ENCODE peak calls at places on chromosome 6, in four cellular contexts. D is AG04449, M is AG09309, G is GM23338. W is an unnamed sample.

GRCh38 chr6:79430913-79431312 is 106.3 kb downstream of the LCA5 start:
- DNase-seq in D (no peak), M (no peak), G (peak; percentile 50), W (no peak)

GRCh38 chr6:45813943-45814342 is 201.7 kb downstream of the CLIC5 start:
- DNase-seq in D (no peak), M (no peak), G (no peak), W (no peak)

GRCh38 chr6:299050-299980 is 7.0 kb downstream of the DUSP22 start:
- DNase-seq in D (no peak), M (no peak), G (no peak), W (no peak)

GRCh38 chr6:100343678-100344077 is 121.0 kb downstream of the SIM1 start:
- DNase-seq in D (no peak), M (no peak), G (no peak), W (no peak)

GRCh38 chr6:21258665-21259064 is 334.9 kb upstream of the SOX4 start:
- DNase-seq in D (no peak), M (no peak), G (peak; percentile 18), W (no peak)

GRCh38 chr6:106724848-106725247 is 95.5 kb downstream of the QRSL1 start:
- DNase-seq in D (no peak), M (no peak), G (no peak), W (no peak)

GRCh38 chr6:17165383-17165782 is 63.5 kb downstream of the STMND1 start:
- DNase-seq in D (peak; percentile 69), M (peak; percentile 60), G (no peak), W (no peak)

GRCh38 chr6:97059473-97059872 is 134.9 kb downstream of the KLHL32 start:
- DNase-seq in D (no peak), M (peak; percentile 14), G (peak; percentile 55), W (peak; percentile 51)

GRCh38 chr6:36455486-36456027 is 12.8 kb downstream of the KCTD20 start:
- DNase-seq in D (no peak), M (no peak), G (no peak), W (no peak)

GRCh38 chr6:123841067-123841896 is 37.6 kb downstream of the NKAIN2 start:
- DNase-seq in D (no peak), M (no peak), G (no peak), W (no peak)

GRCh38 chr6:139165324-139165723 is 30.4 kb downstream of the HECA start:
- DNase-seq in D (no peak), M (no peak), G (no peak), W (no peak)

GRCh38 chr6:104566411-104566810 is 293.3 kb downstream of the HACE1 start:
- DNase-seq in D (no peak), M (no peak), G (no peak), W (peak; percentile 48)

GRCh38 chr6:155177369-155177961 is 86.3 kb upstream of the CLDN20 start:
- DNase-seq in D (no peak), M (no peak), G (peak; percentile 90), W (peak; percentile 84)

GRCh38 chr6:68497927-68498326 is 137.2 kb upstream of the ADGRB3 start:
- DNase-seq in D (no peak), M (no peak), G (no peak), W (peak; percentile 34)

GRCh38 chr6:14002176-14002947 is 77.6 kb downstream of the RNF182 start:
- DNase-seq in D (no peak), M (no peak), G (peak; percentile 51), W (no peak)

GRCh38 chr6:110158479-110158878 is 21.0 kb downstream of the WASF1 start:
- DNase-seq in D (no peak), M (no peak), G (no peak), W (no peak)

GRCh38 chr6:139017227-139017626 is 11.3 kb upstream of the ABRACL start:
- DNase-seq in D (no peak), M (no peak), G (no peak), W (peak; percentile 39)

GRCh38 chr6:105431226-105431625 is 28.3 kb upstream of the PREP start:
- DNase-seq in D (no peak), M (no peak), G (peak; percentile 81), W (peak; percentile 68)

DNA sequence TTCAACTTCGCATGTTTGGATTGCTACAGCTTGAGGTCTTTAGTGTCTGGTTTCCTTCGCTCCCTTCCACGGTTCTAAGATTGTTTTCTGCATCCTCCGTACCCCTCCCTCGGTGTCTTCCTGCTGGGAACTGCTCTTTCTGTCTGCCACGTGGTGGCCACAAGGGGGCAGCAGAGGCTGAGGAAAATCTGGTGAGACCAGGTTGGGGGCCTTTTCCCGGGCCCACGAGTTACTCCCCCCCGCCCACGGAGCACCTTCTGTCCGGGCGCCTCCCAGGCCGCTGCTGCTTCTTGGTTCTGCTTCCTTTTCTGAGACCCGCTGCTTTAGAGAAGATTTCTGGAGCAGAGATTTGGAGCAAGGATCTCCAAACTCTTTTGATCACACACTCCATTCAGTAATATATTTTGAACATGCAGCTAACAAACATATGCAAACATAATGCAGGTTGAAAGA is 21.1 kb upstream of the NOTCH4 start:
- DNase-seq in D (no peak), M (peak; percentile 27), G (peak; percentile 89), W (peak; percentile 68)
- H3K4me3 ChIP-seq in D (no peak overlapping the region), M (no peak overlapping the region), G (peak overlapping the region; percentile 39), W (no peak overlapping the region)

GRCh38 chr6:43427406-43428111 is at the start of gene ABCC10:
- DNase-seq in D (peak; percentile 69), M (peak; percentile 80), G (peak; percentile 98), W (peak; percentile 97)
- TF ChIP-seq CTCF in D (peak; percentile 12), M (peak; percentile 49), G (no peak), W (peak; percentile 54)

DNA sequence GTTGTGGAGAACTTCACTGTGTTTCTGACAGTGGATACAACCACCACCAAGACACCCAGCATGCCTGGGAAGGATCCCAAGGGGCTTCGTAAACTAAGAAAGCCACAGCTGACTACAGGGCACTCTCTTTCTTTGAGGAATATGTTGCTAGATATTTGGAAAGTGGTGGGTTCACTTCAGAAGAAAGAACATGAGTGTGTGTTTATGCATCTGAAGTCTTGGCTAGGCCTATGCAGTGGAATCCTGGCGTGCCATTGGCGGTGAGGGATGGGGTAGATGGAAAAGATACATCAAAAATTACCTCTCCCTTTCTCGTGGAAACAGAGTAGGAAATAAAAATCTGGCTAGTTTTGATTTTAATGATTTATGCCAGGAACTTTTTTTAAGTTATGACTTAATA is 187.7 kb downstream of the PDE7B start:
- DNase-seq in D (no peak), M (no peak), G (no peak), W (no peak)
- H3K4me3 ChIP-seq in D (peak overlapping the region; percentile 67), M (peak overlapping the region; percentile 61), G (no peak overlapping the region), W (peak overlapping the region; percentile 45)

GRCh38 chr6:19210849-19211590 is 626.1 kb upstream of the ID4 start:
- DNase-seq in D (no peak), M (no peak), G (peak; percentile 90), W (no peak)
- TF ChIP-seq CTCF in D (no peak), M (no peak), G (peak; percentile 58), W (no peak)

GRCh38 chr6:27095914-27096313 is 151.6 kb upstream of the PRSS16 start:
- DNase-seq in D (no peak), M (no peak), G (no peak), W (no peak)

GRCh38 chr6:27092316-27092692 is 155.2 kb upstream of the PRSS16 start:
- DNase-seq in D (no peak), M (no peak), G (no peak), W (no peak)

GRCh38 chr6:27096834-27097511 is 150.5 kb upstream of the PRSS16 start:
- DNase-seq in D (peak; percentile 24), M (peak; percentile 7), G (peak; percentile 85), W (peak; percentile 78)

GRCh38 chr6:27088068-27088467 is 159.4 kb upstream of the PRSS16 start:
- DNase-seq in D (no peak), M (no peak), G (no peak), W (no peak)

DNA sequence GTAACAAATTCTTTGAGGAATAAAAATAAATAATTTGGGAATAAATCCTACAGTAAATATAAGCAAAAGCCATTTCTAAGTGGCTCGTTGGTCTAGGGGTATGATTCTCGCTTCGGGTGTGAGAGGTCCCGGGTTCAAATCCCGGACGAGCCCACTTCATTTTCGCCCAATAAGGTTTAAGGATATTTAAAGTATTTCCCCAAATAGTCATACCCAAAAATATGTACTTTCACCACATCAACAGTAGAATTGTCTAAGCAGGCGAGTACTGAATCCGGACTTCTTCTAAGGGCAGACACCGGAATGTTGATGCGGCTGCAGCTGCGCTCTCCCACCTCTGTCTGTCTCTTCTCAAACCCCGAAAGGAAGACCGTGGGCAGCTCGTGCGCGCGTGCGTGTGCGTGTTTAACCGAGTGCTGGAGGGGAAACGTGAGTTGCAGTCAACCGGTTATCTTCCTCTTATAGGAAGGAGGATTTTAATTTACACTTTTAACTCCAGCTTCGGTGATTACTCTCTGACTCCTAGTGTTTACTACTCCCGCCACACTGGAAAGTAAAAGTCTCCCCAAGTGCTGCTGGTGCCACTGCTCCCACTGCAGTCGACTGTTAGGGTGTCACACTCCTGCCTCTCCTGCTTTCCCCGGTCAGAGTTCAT is 155.7 kb upstream of the PRSS16 start:
- DNase-seq in D (peak; percentile 88), M (peak; percentile 75), G (peak; percentile 54), W (peak; percentile 89)
- H3K4me3 ChIP-seq in D (peak overlapping the region; percentile 58), M (peak overlapping the region; percentile 18), G (peak overlapping the region; percentile 61), W (peak overlapping the region; percentile 46)

W was measured in astrocyte of the spinal cord.